ENCODE peak calls at places on chromosomes 12 and 14, in five cellular contexts. X is astrocyte of the spinal cord, K is HCT116, T is uterus, B is NB4. Z is an unnamed sample.

GRCh38 chr12:82223421-82223820 is 134.8 kb downstream of the CCDC59 start:
- DNase-seq in X (no peak), K (no peak), T (no peak), B (no peak), Z (no peak)

GRCh38 chr14:93493054-93493453 is 62.3 kb downstream of the UNC79 start:
- DNase-seq in X (no peak), K (no peak), T (no peak), B (peak), Z (no peak)

GRCh38 chr12:127726928-127727327 is 540.0 kb upstream of the TMEM132C start:
- DNase-seq in X (no peak), K (no peak), T (no peak), B (no peak), Z (no peak)

GRCh38 chr12:124833693-124834122 is 30.0 kb downstream of the SCARB1 start:
- DNase-seq in X (peak), K (peak), T (no peak), B (no peak), Z (peak)

GRCh38 chr12:29242921-29243431 is 93.9 kb downstream of the FAR2 start:
- DNase-seq in X (no peak), K (no peak), T (no peak), B (peak), Z (no peak)

GRCh38 chr12:54385251-54385914 is 850 bp upstream of the ZNF385A start:
- DNase-seq in X (no peak), K (no peak), T (no peak), B (peak), Z (no peak)

GRCh38 chr14:44914849-44915248 is 46.9 kb downstream of the KLHL28 start:
- DNase-seq in X (peak), K (no peak), T (no peak), B (no peak), Z (no peak)

GRCh38 chr14:25406818-25407217 is 356.9 kb upstream of the STXBP6 start:
- DNase-seq in X (no peak), K (no peak), T (no peak), B (peak), Z (no peak)

GRCh38 chr12:117189725-117190209 is 503 bp downstream of the FBXO21 start:
- DNase-seq in X (peak), K (no peak), T (peak), B (peak), Z (peak)

GRCh38 chr12:89259831-89260230 is 92.5 kb downstream of the DUSP6 start:
- DNase-seq in X (no peak), K (no peak), T (no peak), B (no peak), Z (no peak)

GRCh38 chr12:89704457-89704856 is 4.2 kb downstream of the ATP2B1 start:
- DNase-seq in X (no peak), K (no peak), T (no peak), B (no peak), Z (no peak)

GRCh38 chr12:90163975-90164374 is 455.3 kb upstream of the ATP2B1 start:
- DNase-seq in X (no peak), K (no peak), T (no peak), B (peak), Z (no peak)

GRCh38 chr12:65838330-65838976 is 14.2 kb downstream of the HMGA2 start:
- DNase-seq in X (no peak), K (no peak), T (no peak), B (peak), Z (no peak)

GRCh38 chr12:65839027-65839426 is 14.7 kb downstream of the HMGA2 start:
- DNase-seq in X (no peak), K (no peak), T (no peak), B (no peak), Z (no peak)

GRCh38 chr12:65836419-65837197 is 12.3 kb downstream of the HMGA2 start:
- DNase-seq in X (no peak), K (peak), T (no peak), B (no peak), Z (no peak)

GRCh38 chr12:65845751-65846537 is 21.7 kb downstream of the HMGA2 start:
- DNase-seq in X (no peak), K (no peak), T (no peak), B (no peak), Z (no peak)

DNA sequence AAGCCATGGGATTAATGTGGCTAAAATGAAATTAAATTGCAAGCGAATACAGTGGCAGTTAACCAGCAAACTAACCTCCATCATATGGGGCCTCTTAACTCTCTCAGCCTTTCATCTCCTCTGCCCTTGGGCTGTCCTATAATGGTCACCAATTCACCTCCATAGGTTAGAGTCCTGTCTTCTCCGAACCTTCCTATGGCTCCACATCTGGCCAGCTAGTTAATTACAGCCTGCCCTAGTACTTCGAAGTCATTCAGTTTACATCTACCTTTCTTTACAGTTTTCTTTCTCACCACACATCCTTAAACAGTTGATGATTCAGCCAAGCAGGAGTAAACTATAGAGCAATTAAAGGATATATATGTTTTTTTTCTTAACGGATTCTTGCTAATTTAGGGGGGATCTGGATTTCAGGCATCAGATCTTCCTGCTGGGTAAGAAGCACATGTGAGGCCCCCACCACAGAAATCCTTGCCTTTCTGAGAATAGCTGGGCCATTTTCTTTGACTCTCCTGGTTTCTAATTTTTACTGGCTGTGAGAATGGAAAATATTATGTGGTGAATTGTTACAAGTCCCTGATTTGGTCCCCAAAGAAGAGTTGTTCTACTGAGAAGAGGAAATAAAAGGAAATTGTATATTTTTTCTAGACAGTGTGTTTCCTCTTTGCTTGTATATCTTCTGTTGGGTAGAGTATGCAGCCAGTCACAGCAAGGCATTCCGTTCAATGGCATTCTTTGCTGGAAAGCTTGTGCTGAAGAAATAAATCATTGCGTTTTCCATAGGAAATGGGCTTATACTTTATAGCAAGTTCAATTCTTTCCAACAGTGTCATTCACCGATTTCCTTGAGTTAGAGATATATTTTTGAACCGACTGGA is 16.7 kb downstream of the HMGA2 start:
- DNase-seq in X (no peak), K (no peak), T (no peak), B (no peak), Z (no peak)
- TF ChIP-seq CTCF in X (no peak), K (peak), T (no peak), B (no peak), Z (no peak)

GRCh38 chr12:57739914-57740538 is 1.5 kb upstream of the AGAP2 start:
- DNase-seq in X (no peak), K (no peak), T (no peak), B (no peak), Z (no peak)

GRCh38 chr12:57743769-57744168 is 1.1 kb upstream of the TSPAN31 start:
- DNase-seq in X (no peak), K (no peak), T (no peak), B (no peak), Z (no peak)

GRCh38 chr12:57739387-57739786 is 845 bp upstream of the AGAP2 start:
- DNase-seq in X (no peak), K (no peak), T (no peak), B (no peak), Z (no peak)

GRCh38 chr12:57740656-57741412 is 2.3 kb upstream of the AGAP2 start:
- DNase-seq in X (no peak), K (no peak), T (no peak), B (peak), Z (no peak)

DNA sequence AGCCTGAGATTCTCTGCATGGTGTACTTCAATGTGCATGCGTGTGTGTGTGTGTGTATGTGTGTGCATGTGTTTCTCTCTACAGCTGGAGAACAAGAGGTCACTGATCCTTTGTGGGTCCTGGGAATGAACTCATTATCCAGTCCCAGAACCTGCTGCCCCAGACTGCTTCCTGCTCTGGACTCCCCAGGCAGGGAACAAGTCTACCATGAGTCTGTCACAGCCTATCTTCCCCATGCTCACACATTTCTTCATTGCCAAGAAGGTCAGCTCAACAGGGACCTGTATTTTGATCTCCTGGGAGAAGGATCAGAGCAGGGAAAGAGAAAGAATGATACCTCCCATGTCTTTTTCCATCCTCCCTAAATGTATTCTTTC is 2.9 kb upstream of the AGAP2 start:
- DNase-seq in X (no peak), K (no peak), T (no peak), B (no peak), Z (no peak)
- H3K4me3 ChIP-seq in X (no peak), K (peak), T (no peak), B (peak), Z (no peak)

GRCh38 chr12:53174881-53175491 is 5.5 kb upstream of the ZNF740 start:
- DNase-seq in X (no peak), K (no peak), T (no peak), B (peak), Z (no peak)
- TF ChIP-seq CTCF in X (peak), K (peak), T (no peak), B (peak), Z (no peak)

GRCh38 chr12:92146865-92147264 is 1.2 kb upstream of the BTG1 start:
- DNase-seq in X (no peak), K (no peak), T (no peak), B (peak), Z (no peak)

GRCh38 chr12:92151916-92152315 is 6.3 kb upstream of the BTG1 start:
- DNase-seq in X (no peak), K (no peak), T (no peak), B (no peak), Z (no peak)

GRCh38 chr12:92146497-92146828 is 817 bp upstream of the BTG1 start:
- DNase-seq in X (no peak), K (no peak), T (no peak), B (no peak), Z (no peak)

GRCh38 chr12:92147491-92147890 is 1.8 kb upstream of the BTG1 start:
- DNase-seq in X (no peak), K (no peak), T (no peak), B (peak), Z (no peak)

DNA sequence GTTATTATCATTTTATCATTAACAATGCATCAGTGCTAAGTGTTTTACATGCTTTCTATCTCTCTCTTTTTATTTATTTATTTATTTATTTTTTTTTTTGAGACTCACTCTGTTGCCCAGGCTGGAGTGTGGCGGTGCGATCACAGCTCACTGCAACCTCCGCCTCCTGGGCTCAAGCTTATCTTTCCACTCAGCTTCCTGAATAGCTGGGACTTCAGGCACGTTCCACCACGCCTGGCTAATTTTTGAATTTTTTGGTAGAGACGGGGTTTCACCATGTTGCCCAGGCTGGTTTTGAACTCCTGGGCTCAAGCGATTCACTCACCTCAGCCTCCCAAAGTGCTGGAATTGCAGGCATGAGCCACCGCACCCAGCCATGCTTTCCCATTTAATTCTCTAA is 3.9 kb upstream of the BTG1 start:
- DNase-seq in X (no peak), K (no peak), T (no peak), B (no peak), Z (no peak)
- H3K4me3 ChIP-seq in X (no peak), K (no peak), T (no peak), B (no peak), Z (no peak)

DNA sequence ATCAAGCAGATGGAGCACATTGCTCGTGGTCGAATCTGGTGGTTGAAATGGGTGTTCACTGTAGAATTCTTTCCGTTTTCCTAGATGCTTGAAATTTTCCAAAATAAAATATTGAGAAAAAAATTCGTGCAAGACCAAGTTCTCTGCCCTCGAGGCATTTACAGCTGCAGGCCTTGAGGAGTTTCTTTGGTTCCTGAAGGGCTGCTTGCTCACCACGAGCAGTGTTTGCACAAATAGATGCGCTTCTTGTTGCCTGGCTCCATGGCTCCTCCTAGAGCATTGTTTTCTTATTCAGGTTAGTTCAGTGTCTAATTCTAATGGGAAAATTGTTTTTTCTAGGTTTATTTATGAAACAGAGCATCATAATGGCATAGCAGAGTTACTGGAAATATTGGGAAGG is 74.5 kb upstream of the DYNC1H1 start:
- DNase-seq in X (no peak), K (no peak), T (no peak), B (peak), Z (no peak)
- TF ChIP-seq CTCF in X (no peak), K (no peak), T (no peak), B (no peak), Z (no peak)

GRCh38 chr12:38138225-38139221 is 178.1 kb upstream of the ALG10B start:
- DNase-seq in X (peak), K (peak), T (peak), B (peak), Z (peak)
- H3K4me3 ChIP-seq in X (peak), K (peak), T (peak), B (peak), Z (peak)

GRCh38 chr12:91690521-91690920 is 455.1 kb downstream of the BTG1 start:
- DNase-seq in X (no peak), K (no peak), T (no peak), B (no peak), Z (no peak)

DNA sequence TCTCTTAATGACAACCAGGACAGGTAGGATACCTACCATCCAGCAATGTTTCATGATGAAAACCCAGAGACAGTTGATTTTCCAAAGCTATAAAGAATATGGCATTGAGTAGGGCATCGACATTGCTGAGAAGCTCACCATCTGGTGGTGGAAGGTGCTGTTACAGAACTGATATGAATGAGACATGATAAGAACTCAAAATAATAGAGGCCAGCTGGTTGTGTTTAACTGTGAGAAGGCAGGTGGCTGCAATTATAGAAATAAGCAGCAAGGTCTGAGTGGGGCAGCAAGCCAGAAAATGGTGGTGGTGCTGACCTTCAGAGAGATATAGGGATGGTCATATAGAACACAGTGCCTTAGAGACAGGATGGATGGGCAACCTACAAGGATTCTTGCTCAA is 449.7 kb downstream of the BTG1 start:
- DNase-seq in X (no peak), K (no peak), T (no peak), B (no peak), Z (no peak)
- TF ChIP-seq CTCF in X (no peak), K (peak), T (no peak), B (no peak), Z (no peak)

DNA sequence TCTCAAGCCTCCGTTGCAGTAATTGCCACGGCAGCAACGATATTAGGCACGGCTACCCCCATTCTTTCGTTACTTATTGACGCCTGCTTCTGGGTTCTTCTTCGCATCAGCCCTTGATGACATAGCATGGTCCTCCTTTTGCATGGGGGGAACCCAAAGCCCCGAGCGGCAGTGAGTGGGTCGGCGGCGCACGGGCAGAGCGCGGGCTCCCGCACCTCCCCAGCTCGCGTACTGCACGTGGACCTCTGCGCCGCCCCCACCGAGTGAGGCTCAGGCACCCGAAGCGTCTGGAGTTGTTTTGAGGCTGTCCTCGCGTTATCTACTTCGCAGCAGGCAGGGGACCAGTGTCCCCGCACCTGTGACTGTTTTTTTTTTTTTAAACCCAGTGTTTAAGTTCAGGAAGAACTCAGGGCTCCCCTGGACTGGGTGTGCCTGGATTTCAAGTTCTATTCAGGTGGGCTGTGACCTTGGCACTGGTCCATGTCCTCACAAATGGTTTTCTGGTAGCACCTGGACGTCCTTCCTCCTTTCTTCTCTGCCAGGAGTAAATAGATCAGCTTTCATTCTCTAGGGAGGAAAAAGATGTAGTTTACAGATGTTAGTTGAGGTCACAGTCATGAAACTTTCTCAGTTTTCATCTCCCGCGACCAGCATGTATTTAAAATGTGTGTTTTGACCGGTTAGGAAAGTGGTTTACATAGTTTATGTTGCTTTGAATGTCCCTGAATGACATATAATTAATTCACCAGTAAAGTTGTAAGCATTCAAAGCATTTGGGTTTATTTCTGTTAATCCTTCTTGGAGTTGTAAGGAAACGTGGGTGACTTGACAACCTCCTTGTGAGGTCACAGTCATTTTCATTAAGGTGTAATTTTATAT is 1.4 kb upstream of the FOXN4 start:
- DNase-seq in X (no peak), K (no peak), T (no peak), B (peak), Z (no peak)
- H3K4me3 ChIP-seq in X (no peak), K (peak), T (peak), B (peak), Z (peak)

Z was measured in tibial artery.